ENCODE peak calls at places on chromosomes 16 and 17, in six cellular contexts. V is CD4-positive, alpha-beta memory T cell; C is heart right ventricle; N is left ventricle myocardium inferior; Q is GM23338; I is GM23248. O is an unnamed sample. For H3K4me1, the result is how much of the 10 kb centered on the place peaks cover.

GRCh38 chr16:89096768-89097527 is 3.3 kb downstream of the ACSF3 start:
- DNase-seq in V (peak), C (no peak), N (no peak), Q (no peak), I (no peak), O (peak)

GRCh38 chr16:4976079-4976478 is 17.9 kb downstream of the SEC14L5 start:
- DNase-seq in V (no peak), C (no peak), N (no peak), Q (no peak), I (no peak), O (no peak)

GRCh38 chr17:63537991-63538692 is 12.1 kb upstream of the DCAF7 start:
- DNase-seq in V (no peak), C (no peak), N (no peak), Q (peak), I (peak), O (no peak)

GRCh38 chr17:37848690-37849616 is 75.3 kb upstream of the TBC1D3K start:
- DNase-seq in V (no peak), C (no peak), N (no peak), Q (no peak), I (peak), O (no peak)

GRCh38 chr16:76614255-76614654 is 337.1 kb downstream of the CNTNAP4 start:
- DNase-seq in V (no peak), C (no peak), N (no peak), Q (no peak), I (no peak), O (no peak)

GRCh38 chr16:57747996-57748395 is 12.4 kb downstream of the KATNB1 start:
- DNase-seq in V (no peak), C (no peak), N (no peak), Q (no peak), I (no peak), O (no peak)

GRCh38 chr16:13110124-13110796 is 208.9 kb downstream of the SHISA9 start:
- DNase-seq in V (no peak), C (no peak), N (no peak), Q (peak), I (no peak), O (no peak)

GRCh38 chr16:86576591-86577313 is 1.6 kb upstream of the FOXL1 start:
- DNase-seq in V (no peak), C (peak), N (no peak), Q (peak), I (peak), O (no peak)

GRCh38 chr17:15133143-15133542 is 132.0 kb downstream of the PMP22 start:
- DNase-seq in V (no peak), C (no peak), N (no peak), Q (no peak), I (no peak), O (no peak)

GRCh38 chr16:54397838-54398237 is 111.3 kb upstream of the IRX3 start:
- DNase-seq in V (no peak), C (no peak), N (no peak), Q (no peak), I (no peak), O (no peak)

GRCh38 chr16:58661199-58661830 is 23.3 kb downstream of the SLC38A7 start:
- DNase-seq in V (no peak), C (no peak), N (peak), Q (peak), I (peak), O (no peak)

GRCh38 chr16:28531777-28532744 is 6.7 kb downstream of the NUPR1 start:
- DNase-seq in V (no peak), C (peak), N (peak), Q (peak), I (peak), O (no peak)

GRCh38 chr17:55314061-55314783 is 49.5 kb downstream of the HLF start:
- DNase-seq in V (no peak), C (no peak), N (no peak), Q (no peak), I (no peak), O (no peak)

GRCh38 chr17:64777413-64778101 is 115.5 kb upstream of the SMURF2 start:
- DNase-seq in V (no peak), C (peak), N (peak), Q (peak), I (no peak), O (no peak)

GRCh38 chr17:17075037-17075755 is 32.9 kb downstream of the MPRIP start:
- DNase-seq in V (peak), C (peak), N (peak), Q (no peak), I (peak), O (no peak)

GRCh38 chr16:84198401-84198800 is 7.4 kb downstream of the ADAD2 start:
- DNase-seq in V (no peak), C (no peak), N (no peak), Q (no peak), I (peak), O (no peak)

GRCh38 chr17:49830605-49831004 is 17.3 kb downstream of the TAC4 start:
- DNase-seq in V (no peak), C (no peak), N (no peak), Q (no peak), I (no peak), O (no peak)

GRCh38 chr17:49836111-49837030 is 11.5 kb downstream of the TAC4 start:
- DNase-seq in V (no peak), C (no peak), N (no peak), Q (no peak), I (peak), O (no peak)

GRCh38 chr17:49835472-49835871 is 12.4 kb downstream of the TAC4 start:
- DNase-seq in V (no peak), C (no peak), N (no peak), Q (no peak), I (no peak), O (no peak)

GRCh38 chr17:49834118-49834743 is 13.6 kb downstream of the TAC4 start:
- DNase-seq in V (no peak), C (no peak), N (no peak), Q (no peak), I (no peak), O (no peak)

GRCh38 chr17:49832840-49833599 is 14.8 kb downstream of the TAC4 start:
- DNase-seq in V (no peak), C (no peak), N (no peak), Q (no peak), I (no peak), O (no peak)
- H3K4me1 ChIP-seq in V (under half), C (under half), N (half or more), Q (under half), I (under half), O (under half)

GRCh38 chr17:48239603-48239995 is 132.0 kb downstream of the SNX11 start:
- DNase-seq in V (no peak), C (no peak), N (no peak), Q (no peak), I (no peak), O (no peak)

GRCh38 chr17:48241770-48242497 is 134.4 kb downstream of the SNX11 start:
- DNase-seq in V (no peak), C (no peak), N (no peak), Q (no peak), I (no peak), O (no peak)

GRCh38 chr17:48240122-48240521 is 132.6 kb downstream of the SNX11 start:
- DNase-seq in V (no peak), C (no peak), N (no peak), Q (no peak), I (no peak), O (no peak)

GRCh38 chr17:48240562-48241130 is 133.1 kb downstream of the SNX11 start:
- DNase-seq in V (no peak), C (no peak), N (no peak), Q (no peak), I (peak), O (no peak)

DNA sequence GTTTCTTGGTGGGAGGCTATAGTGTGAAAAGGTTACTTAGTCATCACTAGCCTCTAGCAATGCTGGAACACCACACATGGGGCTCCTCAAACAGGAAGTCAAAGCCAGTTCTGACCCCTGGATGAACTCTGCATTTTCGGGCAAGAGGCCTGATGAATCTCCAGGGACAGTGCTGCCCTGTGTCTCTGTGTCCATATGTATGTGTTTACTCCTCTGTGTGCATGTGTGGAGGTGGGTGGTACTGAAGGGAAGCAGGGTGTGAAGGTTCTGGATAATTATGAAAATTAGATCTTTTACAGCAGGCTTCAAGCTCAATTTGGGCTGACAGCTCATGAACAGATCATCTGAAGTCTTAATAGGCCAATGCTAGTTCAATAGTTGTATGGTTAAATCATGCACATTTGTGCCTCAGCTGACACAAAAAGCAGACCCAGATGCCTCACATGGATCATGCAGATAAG is 133.6 kb downstream of the SNX11 start:
- DNase-seq in V (no peak), C (peak), N (peak), Q (no peak), I (peak), O (no peak)
- H3K27ac ChIP-seq in V (no peak), C (no peak), N (peak), Q (no peak), I (peak), O (no peak)

GRCh38 chr17:41648411-41649195 is 24.2 kb upstream of the KRT17 start:
- DNase-seq in V (peak), C (peak), N (peak), Q (peak), I (peak), O (peak)

GRCh38 chr17:41647038-41647813 is 22.9 kb upstream of the KRT17 start:
- DNase-seq in V (no peak), C (no peak), N (no peak), Q (no peak), I (no peak), O (no peak)

GRCh38 chr17:41645371-41646063 is 21.1 kb upstream of the KRT17 start:
- DNase-seq in V (no peak), C (no peak), N (no peak), Q (no peak), I (peak), O (no peak)

GRCh38 chr17:41649923-41650519 is 25.6 kb upstream of the KRT17 start:
- DNase-seq in V (no peak), C (no peak), N (no peak), Q (no peak), I (no peak), O (no peak)

DNA sequence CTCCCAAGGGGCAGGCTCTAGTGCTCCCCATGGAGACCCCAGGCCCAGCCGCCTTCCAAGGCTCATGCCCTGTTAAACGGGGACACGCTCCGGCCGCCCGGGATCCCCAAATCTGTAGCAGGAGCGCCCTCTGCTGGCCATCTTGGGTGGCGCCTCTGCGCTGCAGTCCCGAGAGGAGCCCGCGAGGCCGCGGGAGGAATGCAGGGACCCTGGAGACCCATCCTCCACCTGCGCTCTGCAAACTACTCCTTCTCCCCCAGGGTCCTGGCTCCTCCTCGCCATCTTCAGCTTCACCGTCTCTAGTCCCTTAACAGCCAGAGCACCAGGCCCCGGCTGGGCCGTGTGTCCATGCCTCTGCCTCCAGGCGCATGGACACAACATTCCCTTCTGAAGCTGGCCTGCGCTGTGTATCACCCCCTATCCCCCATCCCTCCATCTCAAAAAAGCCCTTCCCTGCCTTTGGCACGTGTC is 23.6 kb upstream of the KRT17 start:
- DNase-seq in V (peak), C (peak), N (peak), Q (peak), I (peak), O (peak)
- H3K4me3 ChIP-seq in V (peak), C (peak), N (peak), Q (peak), I (peak), O (peak)

DNA sequence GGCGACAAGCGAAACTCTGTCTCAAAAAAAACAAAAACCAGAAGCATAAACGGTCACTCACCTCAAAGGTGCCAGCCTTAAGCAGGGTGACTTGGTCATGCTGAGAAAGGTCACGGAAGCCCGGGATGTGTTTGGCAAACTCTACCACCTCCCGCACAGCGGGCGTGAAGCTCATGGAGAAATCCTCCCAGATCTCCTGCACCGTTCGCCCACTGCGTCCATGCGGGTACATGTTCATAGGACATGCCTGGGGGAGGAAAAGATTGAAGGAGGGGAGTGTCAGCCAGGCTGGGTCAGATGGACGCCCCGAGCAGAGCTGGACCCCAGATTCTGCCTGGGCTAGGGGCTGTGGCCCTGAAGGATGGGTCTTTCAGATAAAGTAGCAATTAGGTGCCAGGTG is 5.5 kb downstream of the NR1D1 start:
- DNase-seq in V (no peak), C (no peak), N (no peak), Q (no peak), I (no peak), O (no peak)
- H3K4me1 ChIP-seq in V (half or more), C (half or more), N (half or more), Q (under half), I (under half), O (half or more)

GRCh38 chr17:31916496-31917064 is 15.1 kb upstream of the UTP6 start:
- DNase-seq in V (no peak), C (no peak), N (no peak), Q (peak), I (no peak), O (no peak)

GRCh38 chr17:31915456-31916100 is 14.1 kb upstream of the UTP6 start:
- DNase-seq in V (no peak), C (no peak), N (no peak), Q (no peak), I (peak), O (no peak)

GRCh38 chr17:31919802-31920525 is 16.8 kb upstream of the SUZ12 start:
- DNase-seq in V (no peak), C (no peak), N (no peak), Q (no peak), I (peak), O (no peak)

GRCh38 chr17:31918701-31919128 is 17.2 kb upstream of the UTP6 start:
- DNase-seq in V (no peak), C (no peak), N (no peak), Q (no peak), I (no peak), O (no peak)

GRCh38 chr17:31917065-31917529 is 15.6 kb upstream of the UTP6 start:
- DNase-seq in V (no peak), C (peak), N (no peak), Q (peak), I (no peak), O (no peak)
- H3K27ac ChIP-seq in V (no peak), C (no peak), N (no peak), Q (no peak), I (no peak), O (no peak)

GRCh38 chr16:85220125-85220839 is 108.0 kb upstream of the CIBAR2 start:
- DNase-seq in V (no peak), C (peak), N (peak), Q (no peak), I (peak), O (no peak)
- H3K4me3 ChIP-seq in V (no peak), C (peak), N (peak), Q (no peak), I (peak), O (no peak)